ENCODE peak calls at places on chromosomes 4 and X, in five cellular contexts. U, J, Q, T and Z are unnamed samples.

GRCh38 chr4:98706200-98706813 is 47.9 kb upstream of the TSPAN5 start:
- DNase-seq in T (peak; percentile 52), J (no peak), U (no peak), Q (no peak), Z (no peak)

GRCh38 chr4:103400405-103400804 is 202.3 kb upstream of the CENPE start:
- DNase-seq in Q (no peak), U (no peak), T (no peak), J (no peak), Z (no peak)

GRCh38 chr4:5199142-5199541 is 147.9 kb downstream of the STK32B start:
- DNase-seq in U (no peak), T (no peak), Q (no peak), J (no peak), Z (no peak)

GRCh38 chr4:151325320-151326246 is at the start of gene SH3D19:
- DNase-seq in J (no peak), T (no peak), U (peak; percentile 74), Q (no peak), Z (peak; percentile 76)

GRCh38 chr4:89288430-89288829 is 19.2 kb downstream of the GPRIN3 start:
- DNase-seq in J (no peak), T (no peak), U (no peak), Q (no peak), Z (no peak)

GRCh38 chr4:161336016-161336415 is 827.8 kb downstream of the FSTL5 start:
- DNase-seq in T (no peak), J (no peak), U (no peak), Q (no peak), Z (no peak)

GRCh38 chrX:140765043-140765784 is 55.7 kb downstream of the LINC00632 start:
- DNase-seq in J (no peak), T (no peak), Q (no peak), U (no peak), Z (peak; percentile 61)

GRCh38 chrX:150574824-150575409 is 6.5 kb downstream of the MTM1 start:
- DNase-seq in T (no peak), U (no peak), J (peak; percentile 7), Q (no peak), Z (peak; percentile 16)

GRCh38 chrX:54710920-54711319 is 87.1 kb downstream of the ITIH6 start:
- DNase-seq in U (no peak), Q (no peak), T (no peak), J (no peak), Z (no peak)

GRCh38 chr4:169398294-169398693 is 127.5 kb upstream of the SH3RF1 start:
- DNase-seq in T (no peak), J (no peak), U (no peak), Q (no peak), Z (peak; percentile 83)

GRCh38 chr4:176433983-176434382 is 114.2 kb downstream of the SPCS3 start:
- DNase-seq in U (no peak), J (no peak), Q (no peak), T (no peak), Z (no peak)

GRCh38 chr4:23614284-23614892 is 275.5 kb downstream of the PPARGC1A start:
- DNase-seq in T (no peak), J (no peak), Q (no peak), U (no peak), Z (no peak)

GRCh38 chr4:6688879-6689505 is 4.7 kb upstream of the S100P start:
- DNase-seq in U (no peak), Q (peak; percentile 40), T (peak; percentile 64), J (no peak), Z (peak; percentile 93)

GRCh38 chr4:10620935-10621488 is 63.6 kb downstream of the CLNK start:
- DNase-seq in T (no peak), U (no peak), J (no peak), Q (no peak), Z (no peak)

GRCh38 chrX:108235990-108236389 is 144.4 kb downstream of the ATG4A start:
- DNase-seq in U (no peak), T (no peak), J (no peak), Q (no peak), Z (no peak)

GRCh38 chr4:185708348-185708747 is 103.6 kb downstream of the SORBS2 start:
- DNase-seq in Q (no peak), J (no peak), U (no peak), T (no peak), Z (peak; percentile 66)

GRCh38 chr4:153209410-153209809 is 5.2 kb downstream of the TRIM2 start:
- DNase-seq in U (no peak), J (no peak), T (no peak), Q (no peak), Z (no peak)

GRCh38 chr4:89316931-89317366 is 9.3 kb upstream of the GPRIN3 start:
- DNase-seq in Q (no peak), U (no peak), J (no peak), T (no peak), Z (peak; percentile 26)

GRCh38 chr4:98261291-98262271 is at the start of gene RAP1GDS1:
- DNase-seq in T (peak; percentile 76), J (no peak), U (no peak), Q (peak; percentile 85), Z (peak; percentile 81)